ENCODE peak calls at places on chromosomes 2 and 18, in ten cellular contexts. C is CD4-positive, alpha-beta T cell; N is DMS153; W is left cardiac atrium; T is C1 segment of cervical spinal cord; O is activated CD4-positive, alpha-beta memory T cell treated with anti-CD3 and anti-CD28 coated beads for 36 hours; Y is nucleus accumbens; P is stimulated activated CD8-positive, alpha-beta memory T cell treated with anti-CD3 and anti-CD28 coated beads, Interleukin-15, amount 100 ng/mL, for 1 hour; F is islet precursor cell; A is EL. D is an unnamed sample.

GRCh38 chr2:24917086-24917485 is 3.0 kb downstream of the ADCY3 start:
- DNase-seq in C (no peak), N (no peak), W (no peak), T (no peak), O (peak; percentile 64), Y (no peak), P (no peak), F (no peak), A (peak; percentile 65), D (no peak)

GRCh38 chr2:2422621-2423020 is 91.5 kb upstream of the MYT1L start:
- DNase-seq in C (no peak), N (no peak), W (no peak), T (no peak), O (no peak), Y (no peak), P (no peak), F (no peak), A (no peak), D (no peak)

GRCh38 chr18:3873698-3874495 is 423.9 kb downstream of the TGIF1 start:
- DNase-seq in C (no peak), N (no peak), W (no peak), T (no peak), O (no peak), Y (no peak), P (no peak), F (no peak), A (peak; percentile 17), D (no peak)

GRCh38 chr2:88687384-88687783 is 4.1 kb upstream of the RPIA start:
- DNase-seq in C (no peak), N (no peak), W (no peak), T (no peak), O (no peak), Y (no peak), P (no peak), F (no peak), A (no peak), D (no peak)

GRCh38 chr2:158255257-158255656 is 153.6 kb downstream of the UPP2 start:
- DNase-seq in C (no peak), N (no peak), W (no peak), T (no peak), O (no peak), Y (no peak), P (no peak), F (no peak), A (no peak), D (no peak)

GRCh38 chr2:187150667-187151066 is 297.4 kb downstream of the CALCRL start:
- DNase-seq in C (no peak), N (no peak), W (no peak), T (no peak), O (no peak), Y (no peak), P (no peak), F (no peak), A (peak; percentile 12), D (no peak)

GRCh38 chr2:138373993-138374408 is 127.6 kb upstream of the SPOPL start:
- DNase-seq in C (no peak), N (peak; percentile 4), W (no peak), T (no peak), O (no peak), Y (no peak), P (no peak), F (no peak), A (peak; percentile 37), D (no peak)

GRCh38 chr2:43139996-43140621 is 86.3 kb downstream of the ZFP36L2 start:
- DNase-seq in C (no peak), N (no peak), W (peak; percentile 72), T (no peak), O (peak; percentile 9), Y (no peak), P (no peak), F (no peak), A (no peak), D (no peak)

GRCh38 chr2:86039178-86039962 is 66.3 kb downstream of the POLR1A start:
- DNase-seq in C (no peak), N (no peak), W (peak; percentile 0), T (no peak), O (no peak), Y (no peak), P (no peak), F (no peak), A (no peak), D (no peak)

GRCh38 chr18:78908462-78908861 is 71.2 kb upstream of the SALL3 start:
- DNase-seq in C (no peak), N (no peak), W (no peak), T (no peak), O (no peak), Y (no peak), P (no peak), F (no peak), A (no peak), D (no peak)

GRCh38 chr2:172734711-172735645 is 667 bp upstream of the RAPGEF4 start:
- DNase-seq in C (no peak), N (no peak), W (no peak), T (no peak), O (peak; percentile 37), Y (no peak), P (no peak), F (no peak), A (no peak), D (no peak)

GRCh38 chr2:163132850-163133249 is 294.3 kb upstream of the KCNH7 start:
- DNase-seq in C (no peak), N (peak; percentile 44), W (no peak), T (no peak), O (no peak), Y (no peak), P (no peak), F (no peak), A (peak; percentile 4), D (no peak)

GRCh38 chr2:97931118-97931850 is 64.5 kb downstream of the TMEM131 start:
- DNase-seq in C (no peak), N (no peak), W (no peak), T (no peak), O (no peak), Y (no peak), P (no peak), F (no peak), A (no peak), D (no peak)

GRCh38 chr2:121903037-121903689 is 147.7 kb downstream of the TSN start:
- DNase-seq in C (no peak), N (peak; percentile 9), W (peak; percentile 51), T (no peak), O (no peak), Y (no peak), P (no peak), F (peak; percentile 75), A (no peak), D (no peak)

GRCh38 chr18:79531386-79531785 is 135.7 kb downstream of the NFATC1 start:
- DNase-seq in C (no peak), N (no peak), W (no peak), T (no peak), O (no peak), Y (no peak), P (no peak), F (no peak), A (no peak), D (no peak)

GRCh38 chr2:159292157-159292556 is 5.7 kb upstream of the WDSUB1 start:
- DNase-seq in C (no peak), N (no peak), W (no peak), T (no peak), O (no peak), Y (no peak), P (no peak), F (peak; percentile 55), A (no peak), D (no peak)

GRCh38 chr2:46001741-46002506 is 295.3 kb upstream of the EPAS1 start:
- DNase-seq in C (no peak), N (no peak), W (no peak), T (no peak), O (no peak), Y (no peak), P (no peak), F (no peak), A (peak; percentile 15), D (no peak)

GRCh38 chr2:238945433-238946150 is 97.7 kb downstream of the TWIST2 start:
- DNase-seq in C (no peak), N (no peak), W (peak; percentile 73), T (no peak), O (peak; percentile 27), Y (no peak), P (no peak), F (peak; percentile 90), A (peak; percentile 48), D (no peak)

GRCh38 chr2:86031606-86032005 is 74.1 kb downstream of the POLR1A start:
- DNase-seq in C (no peak), N (no peak), W (no peak), T (no peak), O (no peak), Y (no peak), P (no peak), F (no peak), A (no peak), D (no peak)

GRCh38 chr2:216447293-216447692 is 35.0 kb downstream of the SMARCAL1 start:
- DNase-seq in C (no peak), N (no peak), W (no peak), T (no peak), O (no peak), Y (no peak), P (no peak), F (no peak), A (no peak), D (no peak)

GRCh38 chr2:117785740-117786139 is 28.8 kb upstream of the DDX18 start:
- DNase-seq in C (peak; percentile 5), N (peak; percentile 61), W (no peak), T (no peak), O (peak; percentile 19), Y (no peak), P (peak; percentile 14), F (peak; percentile 59), A (peak; percentile 49), D (no peak)

GRCh38 chr18:70037453-70038061 is 89.9 kb upstream of the CD226 start:
- DNase-seq in C (no peak), N (no peak), W (no peak), T (no peak), O (no peak), Y (no peak), P (no peak), F (peak; percentile 74), A (no peak), D (no peak)

GRCh38 chr2:168780671-168781071 is 21.8 kb upstream of the NOSTRIN start:
- DNase-seq in C (no peak), N (no peak), W (no peak), T (no peak), O (no peak), Y (no peak), P (no peak), F (no peak), A (no peak), D (no peak)

GRCh38 chr2:111100765-111101162 is 19.9 kb upstream of the BCL2L11 start:
- DNase-seq in C (no peak), N (peak; percentile 49), W (no peak), T (no peak), O (peak; percentile 51), Y (no peak), P (no peak), F (peak; percentile 61), A (no peak), D (no peak)

GRCh38 chr2:85750509-85751299 is 3.1 kb upstream of the ATOH8 start:
- DNase-seq in C (peak; percentile 25), N (peak; percentile 36), W (peak; percentile 76), T (peak; percentile 82), O (peak; percentile 68), Y (peak; percentile 53), P (peak; percentile 35), F (peak; percentile 82), A (peak; percentile 58), D (peak; percentile 77)

GRCh38 chr18:12008181-12008767 is 27.0 kb downstream of the IMPA2 start:
- DNase-seq in C (no peak), N (no peak), W (no peak), T (no peak), O (no peak), Y (no peak), P (no peak), F (no peak), A (no peak), D (no peak)

GRCh38 chr2:72012886-72013574 is 134.6 kb downstream of the CYP26B1 start:
- DNase-seq in C (no peak), N (no peak), W (no peak), T (no peak), O (no peak), Y (no peak), P (no peak), F (peak; percentile 98), A (no peak), D (no peak)

GRCh38 chr2:54478899-54479298 is 22.8 kb downstream of the SPTBN1 start:
- DNase-seq in C (no peak), N (no peak), W (no peak), T (no peak), O (no peak), Y (no peak), P (no peak), F (no peak), A (no peak), D (no peak)